ENCODE peak calls at places on chromosomes 12 and 14, in eight cellular contexts. V is HCT116; L is stimulated activated CD4-positive, alpha-beta T cell treated with anti-CD3 and anti-CD28 coated beads, Interleukin-15, amount 100 ng/mL, for 1 hour; O is GM20000; B is fibroblast of lung; C is C1 segment of cervical spinal cord; D is frontal cortex; Q is islet precursor cell. E is an unnamed sample.

GRCh38 chr12:78149459-78149858 is 318.8 kb downstream of the NAV3 start:
- DNase-seq in Q (no peak), B (peak; percentile 2), O (no peak), D (no peak), L (no peak), C (no peak), V (no peak), E (peak; percentile 12)

GRCh38 chr12:32483993-32484392 is 84.6 kb downstream of the FGD4 start:
- DNase-seq in D (no peak), B (no peak), O (no peak), C (no peak), V (no peak), Q (no peak), L (no peak), E (no peak)

GRCh38 chr14:101246894-101247853 is 314.1 kb upstream of the DIO3 start:
- DNase-seq in L (no peak), C (no peak), O (no peak), D (no peak), V (no peak), B (no peak), Q (peak; percentile 40), E (no peak)

GRCh38 chr14:53967606-53968005 is 11.0 kb upstream of the BMP4 start:
- DNase-seq in L (no peak), C (no peak), B (no peak), O (no peak), V (no peak), D (no peak), Q (no peak), E (no peak)

GRCh38 chr14:65185859-65186258 is 83.5 kb upstream of the MAX start:
- DNase-seq in V (no peak), D (no peak), O (no peak), C (no peak), L (no peak), B (no peak), Q (no peak), E (no peak)

GRCh38 chr14:65222434-65222833 is 120.1 kb upstream of the MAX start:
- DNase-seq in O (peak; percentile 60), Q (no peak), V (peak; percentile 60), L (peak; percentile 46), D (peak; percentile 49), C (no peak), B (peak; percentile 57), E (peak; percentile 76)

GRCh38 chr14:94646481-94646880 is 34.3 kb downstream of the SERPINA3 start:
- DNase-seq in L (no peak), O (no peak), D (peak; percentile 38), Q (peak; percentile 30), C (no peak), V (peak; percentile 40), B (peak; percentile 78), E (peak; percentile 16)

GRCh38 chr14:69316449-69317391 is 56.8 kb downstream of the GALNT16 start:
- DNase-seq in C (no peak), L (no peak), Q (peak; percentile 92), V (no peak), B (peak; percentile 99), O (no peak), D (no peak), E (peak; percentile 40)

GRCh38 chr12:106861984-106862894 is 87.8 kb downstream of the RIC8B start:
- DNase-seq in Q (no peak), O (no peak), C (no peak), L (no peak), D (no peak), B (peak; percentile 76), V (no peak), E (no peak)

GRCh38 chr14:54683882-54684794 is 117.2 kb downstream of the SAMD4A start:
- DNase-seq in L (no peak), B (peak; percentile 85), Q (no peak), C (no peak), O (no peak), D (no peak), V (no peak), E (peak; percentile 79)

GRCh38 chr14:63205850-63206249 is 1.6 kb downstream of the RHOJ start:
- DNase-seq in O (no peak), D (no peak), B (peak; percentile 65), C (no peak), V (no peak), L (no peak), Q (no peak), E (no peak)